ENCODE peak calls at places on chromosome 15, in four cellular contexts. Z, G, D and E are unnamed samples.

GRCh38 chr15:38525489-38525888 is 39.1 kb downstream of the RASGRP1 start:
- DNase-seq in Z (no peak), G (no peak), D (no peak), E (no peak)

GRCh38 chr15:36156855-36157521 is 422.4 kb upstream of the CDIN1 start:
- DNase-seq in Z (no peak), D (no peak), G (no peak), E (no peak)

GRCh38 chr15:32718082-32718821 is 448 bp downstream of the GREM1 start:
- DNase-seq in Z (no peak), D (no peak), G (no peak), E (peak)

GRCh38 chr15:68055224-68055705 is 1.1 kb downstream of the PIAS1 start:
- DNase-seq in Z (no peak), G (peak), D (no peak), E (peak)

GRCh38 chr15:98650871-98651481 is 2.6 kb downstream of the IGF1R start:
- DNase-seq in D (no peak), Z (no peak), G (peak), E (no peak)

GRCh38 chr15:81054236-81054635 is 53.5 kb downstream of the TLNRD1 start:
- DNase-seq in Z (no peak), D (peak), G (no peak), E (no peak)

GRCh38 chr15:36877796-36878744 is 222.3 kb downstream of the MEIS2 start:
- DNase-seq in D (no peak), Z (no peak), G (no peak), E (no peak)

GRCh38 chr15:29840054-29840453 is 17.8 kb upstream of the TJP1 start:
- DNase-seq in G (no peak), D (no peak), Z (no peak), E (no peak)

GRCh38 chr15:75809986-75810750 is 33.1 kb upstream of the UBE2Q2 start:
- DNase-seq in G (peak), Z (no peak), D (no peak), E (peak)

GRCh38 chr15:94924971-94925593 is 693.7 kb downstream of the MCTP2 start:
- DNase-seq in G (peak), D (no peak), Z (no peak), E (no peak)

GRCh38 chr15:31488437-31489204 is 162.0 kb downstream of the KLF13 start:
- DNase-seq in G (peak), D (peak), Z (peak), E (peak)

GRCh38 chr15:58793862-58794261 is 22.8 kb downstream of the MINDY2 start:
- DNase-seq in G (no peak), D (no peak), Z (no peak), E (no peak)

GRCh38 chr15:31456329-31457060 is 129.9 kb downstream of the KLF13 start:
- DNase-seq in D (no peak), Z (no peak), G (peak), E (no peak)

GRCh38 chr15:35986072-35986666 is 440.2 kb upstream of the DPH6 start:
- DNase-seq in D (no peak), Z (no peak), G (peak), E (no peak)

GRCh38 chr15:67945951-67946700 is 106.3 kb upstream of the RNU6-1 start:
- DNase-seq in D (peak), Z (no peak), G (no peak), E (no peak)

GRCh38 chr15:77507151-77507847 is 86.6 kb downstream of the HMG20A start:
- DNase-seq in G (peak), D (no peak), Z (no peak), E (no peak)

GRCh38 chr15:47432831-47433230 is 284.5 kb upstream of the SEMA6D start:
- DNase-seq in D (no peak), Z (no peak), G (no peak), E (no peak)

GRCh38 chr15:83843511-83843910 is 189.6 kb downstream of the ADAMTSL3 start:
- DNase-seq in D (no peak), Z (no peak), G (no peak), E (no peak)

GRCh38 chr15:62262305-62262941 is 97.3 kb upstream of the C2CD4B start:
- DNase-seq in G (no peak), D (peak), Z (no peak), E (no peak)

GRCh38 chr15:69305204-69305931 is 6.7 kb downstream of the PAQR5 start:
- DNase-seq in G (peak), D (peak), Z (no peak), E (no peak)

GRCh38 chr15:69302929-69303328 is 4.2 kb downstream of the PAQR5 start:
- DNase-seq in G (no peak), Z (no peak), D (no peak), E (no peak)

GRCh38 chr15:69304176-69304533 is 5.4 kb downstream of the PAQR5 start:
- DNase-seq in Z (no peak), G (peak), D (no peak), E (no peak)

GRCh38 chr15:69305933-69306568 is 7.3 kb downstream of the PAQR5 start:
- DNase-seq in G (no peak), D (no peak), Z (no peak), E (no peak)

DNA sequence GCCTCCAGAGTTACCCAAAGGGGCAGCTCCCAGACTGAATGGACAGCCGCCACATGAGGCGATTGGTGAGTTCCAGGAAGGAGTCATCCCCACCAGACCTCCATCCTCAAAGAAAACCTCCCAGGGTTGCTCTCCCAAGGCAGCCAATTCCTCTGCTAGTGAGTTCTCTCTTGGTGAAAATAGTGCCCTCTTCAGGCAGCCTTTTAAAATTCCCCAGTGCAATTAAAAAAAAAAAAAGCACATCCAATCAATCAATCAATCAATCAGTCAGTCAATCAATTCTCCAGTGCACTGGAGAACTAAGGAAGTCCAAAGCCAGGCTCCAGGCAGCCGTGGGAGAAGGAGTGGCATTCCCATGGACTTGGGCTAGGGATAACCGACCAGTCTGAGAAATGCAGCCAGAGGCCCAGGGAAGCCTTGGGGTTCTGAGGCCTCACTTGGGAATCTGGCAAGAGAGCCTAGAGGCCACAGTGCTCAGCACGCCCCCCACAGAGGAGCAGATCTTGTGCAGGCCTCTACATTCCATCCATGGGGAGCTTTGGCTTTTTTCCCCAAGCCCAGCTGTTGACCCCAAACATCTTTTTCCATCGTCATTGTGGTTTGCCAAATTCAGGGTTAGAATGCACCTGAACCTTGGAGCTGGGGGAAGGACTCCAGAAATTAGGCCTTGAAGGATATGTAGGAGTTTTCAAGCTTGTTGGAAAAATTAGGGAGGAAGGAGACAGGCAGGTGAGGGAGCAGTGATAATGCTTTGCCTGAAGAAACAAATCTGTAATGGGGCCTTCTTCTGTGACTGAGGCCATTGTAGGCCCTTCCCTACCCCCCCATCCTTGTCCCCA is 4.8 kb downstream of the PAQR5 start:
- DNase-seq in D (no peak), Z (no peak), G (no peak), E (no peak)
- TF ChIP-seq CTCF in D (peak), Z (peak), G (no peak), E (no peak)

DNA sequence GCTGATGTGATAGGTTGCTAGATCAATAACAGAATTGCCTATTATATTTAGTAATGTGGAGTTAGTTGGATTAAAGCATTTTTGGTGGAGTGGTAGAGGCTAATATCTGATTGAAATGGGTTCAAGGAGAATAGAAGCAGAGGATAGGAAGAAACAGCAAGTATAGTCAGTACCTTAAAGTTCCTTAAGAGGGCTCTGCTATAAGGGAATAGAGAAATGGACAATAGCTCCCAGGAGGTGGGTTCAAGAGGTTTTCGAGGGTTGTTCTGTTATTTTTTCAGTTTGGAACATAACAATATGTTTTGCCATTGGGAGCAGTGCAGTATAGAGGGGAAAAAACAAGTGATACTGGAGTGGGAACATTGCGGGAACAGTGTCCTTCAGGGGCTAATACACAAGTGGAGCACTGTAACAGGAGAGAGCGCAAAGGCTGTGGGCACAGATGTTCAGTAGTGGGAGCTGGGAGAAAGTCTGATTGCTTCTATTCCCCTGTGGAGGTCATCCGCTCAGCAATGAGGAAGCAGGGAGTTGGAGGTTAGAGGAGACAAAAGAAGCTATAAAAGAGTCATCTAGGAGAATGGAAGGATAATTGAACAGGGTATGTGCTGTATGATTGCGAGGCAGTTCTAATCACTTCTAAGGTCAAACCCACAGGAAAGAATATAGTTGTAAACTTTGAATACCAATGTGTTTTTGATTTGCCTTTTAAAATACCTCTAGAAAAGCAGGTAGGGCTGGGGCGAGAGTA is 3.3 kb downstream of the MRPS11 start:
- DNase-seq in Z (no peak), G (no peak), D (no peak), E (no peak)
- TF ChIP-seq CTCF in Z (no peak), G (no peak), D (peak), E (no peak)

GRCh38 chr15:40873625-40874561 is at the start of gene RHOV:
- DNase-seq in G (peak), Z (peak), D (no peak), E (peak)
- TF ChIP-seq CTCF in G (no peak), Z (peak), D (peak), E (peak)

GRCh38 chr15:90227816-90228772 is 5.6 kb downstream of the CIB1 start:
- DNase-seq in D (no peak), Z (no peak), G (no peak), E (no peak)
- TF ChIP-seq CTCF in D (no peak), Z (no peak), G (no peak), E (no peak)

GRCh38 chr15:91289324-91289723 is 189.3 kb downstream of the SV2B start:
- DNase-seq in D (no peak), G (no peak), Z (no peak), E (peak)
- TF ChIP-seq CTCF in D (no peak), G (no peak), Z (no peak), E (no peak)

GRCh38 chr15:100663066-100663465 is 60.7 kb downstream of the ASB7 start:
- DNase-seq in G (no peak), Z (no peak), D (no peak), E (peak)
- TF ChIP-seq CTCF in G (no peak), Z (peak), D (peak), E (no peak)

GRCh38 chr15:78564743-78565096 is 600 bp upstream of the CHRNA5 start:
- DNase-seq in G (no peak), Z (no peak), D (no peak), E (no peak)

GRCh38 chr15:78563092-78563491 is 2.2 kb upstream of the CHRNA5 start:
- DNase-seq in Z (no peak), G (no peak), D (no peak), E (no peak)

GRCh38 chr15:78565097-78565950 is at the start of gene CHRNA5:
- DNase-seq in D (peak), Z (peak), G (peak), E (peak)

GRCh38 chr15:78567541-78567940 is 2.2 kb downstream of the CHRNA5 start:
- DNase-seq in G (no peak), Z (no peak), D (no peak), E (peak)

DNA sequence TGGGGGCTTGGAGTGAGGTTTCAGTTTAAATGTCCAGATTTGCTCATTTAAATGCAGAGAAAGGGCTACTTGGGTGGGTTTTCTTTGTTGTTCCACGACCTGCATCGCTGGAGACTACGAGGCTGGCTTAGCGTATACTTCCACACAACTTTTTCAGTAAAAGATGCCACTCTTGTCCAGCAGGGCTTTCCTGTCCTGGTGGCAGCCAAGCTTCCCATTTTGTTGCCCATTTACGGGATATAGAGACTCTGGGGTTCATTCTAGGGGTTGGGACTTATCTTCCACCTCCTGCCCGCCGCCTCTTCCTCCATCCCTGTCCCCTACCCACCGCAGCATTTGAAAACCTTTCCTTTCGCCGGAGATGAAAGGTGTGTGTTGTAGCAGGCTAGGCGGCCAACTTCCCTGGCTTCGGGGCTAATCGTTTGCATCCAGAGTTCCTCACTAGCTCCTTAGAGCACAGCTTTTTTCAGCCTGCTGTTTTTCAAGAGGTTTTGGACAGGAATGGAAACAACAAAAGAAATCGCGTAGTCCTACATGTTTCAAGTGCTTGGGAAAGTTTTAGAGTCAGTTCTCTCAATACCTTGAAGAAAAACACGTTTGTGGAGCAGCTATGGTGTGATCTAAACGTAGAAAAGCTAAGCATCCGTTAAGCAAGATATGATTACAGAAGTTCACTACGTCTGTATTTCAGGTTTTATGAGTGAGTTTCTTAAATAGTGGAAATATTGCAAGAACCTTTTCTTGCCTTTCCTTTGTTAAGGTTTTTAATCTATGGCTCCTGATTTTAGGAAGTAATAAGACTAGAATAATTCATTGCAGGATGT is 843 bp downstream of the CHRNA5 start:
- DNase-seq in Z (no peak), G (no peak), D (peak), E (peak)
- TF ChIP-seq CTCF in Z (peak), G (no peak), D (no peak), E (no peak)

DNA sequence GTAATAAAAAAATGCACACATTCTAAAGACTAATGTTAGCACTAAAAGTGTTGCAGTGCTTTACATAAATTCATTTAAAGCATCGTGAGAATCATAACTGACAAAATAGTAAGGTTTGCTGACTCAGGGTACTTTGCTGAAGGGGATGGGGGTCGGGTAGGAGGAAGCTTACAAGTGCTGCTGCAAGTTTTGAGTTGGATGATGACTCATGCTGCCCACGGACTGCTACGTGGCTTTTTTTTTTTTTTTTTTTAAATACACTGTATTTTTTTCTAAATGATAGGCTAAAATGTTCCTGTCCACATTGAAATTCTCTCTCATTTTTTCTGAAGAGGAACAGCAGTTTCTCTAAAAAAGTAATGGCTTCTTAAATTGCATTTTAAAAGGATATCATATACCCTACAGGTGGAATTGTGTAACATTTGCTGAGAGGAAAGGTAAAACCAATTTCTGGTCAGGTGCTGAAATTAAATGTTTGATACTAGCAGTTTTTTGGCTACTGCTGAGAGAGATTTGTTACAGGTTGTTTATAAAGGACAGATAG is 2.2 kb downstream of the MAPK6 start:
- DNase-seq in D (peak), G (peak), Z (no peak), E (peak)
- TF ChIP-seq CTCF in D (no peak), G (no peak), Z (peak), E (no peak)

GRCh38 chr15:92821491-92822116 is 78.5 kb upstream of the CHD2 start:
- DNase-seq in G (no peak), Z (no peak), D (no peak), E (no peak)

GRCh38 chr15:92819312-92820232 is 80.6 kb upstream of the CHD2 start:
- DNase-seq in Z (no peak), D (no peak), G (no peak), E (no peak)

GRCh38 chr15:92822216-92823144 is 77.6 kb upstream of the CHD2 start:
- DNase-seq in G (no peak), D (no peak), Z (no peak), E (no peak)

GRCh38 chr15:92818658-92819311 is 81.3 kb upstream of the CHD2 start:
- DNase-seq in Z (no peak), D (no peak), G (no peak), E (no peak)

GRCh38 chr15:92820233-92821021 is 79.7 kb upstream of the CHD2 start:
- DNase-seq in Z (peak), G (peak), D (peak), E (peak)
- TF ChIP-seq CTCF in Z (no peak), G (no peak), D (no peak), E (no peak)

GRCh38 chr15:64816452-64816851 is 9.0 kb downstream of the PIF1 start:
- DNase-seq in Z (no peak), G (no peak), D (no peak), E (no peak)
- TF ChIP-seq CTCF in Z (no peak), G (no peak), D (no peak), E (no peak)